ENCODE peak calls at places on chromosome 5, in six cellular contexts. G is GM20000, X is caudate nucleus, Q is OCI-LY7, L is EL, Y is GM13977. Z is an unnamed sample.

GRCh38 chr5:37641933-37642332 is 197.9 kb downstream of the GDNF start:
- DNase-seq in G (no peak), X (no peak), Q (no peak), L (no peak), Y (no peak), Z (no peak)

GRCh38 chr5:62206150-62206829 is 99.7 kb upstream of the KIF2A start:
- DNase-seq in G (no peak), X (no peak), Q (no peak), L (peak), Y (no peak), Z (peak)

GRCh38 chr5:61184708-61185107 is 22.4 kb upstream of the SMIM15 start:
- DNase-seq in G (no peak), X (no peak), Q (no peak), L (peak), Y (no peak), Z (no peak)

GRCh38 chr5:52693279-52693678 is 94.4 kb upstream of the ITGA1 start:
- DNase-seq in G (peak), X (no peak), Q (peak), L (peak), Y (peak), Z (no peak)

GRCh38 chr5:128092144-128092543 is 8.6 kb downstream of the SLC12A2 start:
- DNase-seq in G (no peak), X (no peak), Q (no peak), L (no peak), Y (no peak), Z (no peak)

GRCh38 chr5:62779010-62779422 is 200.4 kb downstream of the LRRC70 start:
- DNase-seq in G (peak), X (no peak), Q (peak), L (peak), Y (peak), Z (peak)

GRCh38 chr5:7877851-7878250 is 8.9 kb downstream of the MTRR start:
- DNase-seq in G (no peak), X (no peak), Q (no peak), L (no peak), Y (no peak), Z (no peak)

GRCh38 chr5:53200309-53200708 is 90.8 kb upstream of the MOCS2 start:
- DNase-seq in G (no peak), X (no peak), Q (peak), L (no peak), Y (no peak), Z (no peak)

GRCh38 chr5:68306361-68307014 is 90.9 kb downstream of the PIK3R1 start:
- DNase-seq in G (no peak), X (no peak), Q (no peak), L (no peak), Y (no peak), Z (no peak)

GRCh38 chr5:10513501-10514442 is 50.1 kb upstream of the ANKRD33B start:
- DNase-seq in G (no peak), X (no peak), Q (no peak), L (peak), Y (no peak), Z (peak)

GRCh38 chr5:84372066-84372700 is 12.5 kb downstream of the EDIL3 start:
- DNase-seq in G (no peak), X (no peak), Q (no peak), L (peak), Y (no peak), Z (no peak)

GRCh38 chr5:1437452-1437851 is 7.8 kb downstream of the SLC6A3 start:
- DNase-seq in G (no peak), X (no peak), Q (no peak), L (peak), Y (no peak), Z (peak)

GRCh38 chr5:147567917-147568598 is 58.2 kb upstream of the DPYSL3 start:
- DNase-seq in G (no peak), X (no peak), Q (peak), L (peak), Y (no peak), Z (peak)

GRCh38 chr5:13930721-13931246 is 13.7 kb downstream of the DNAH5 start:
- DNase-seq in G (no peak), X (no peak), Q (no peak), L (no peak), Y (no peak), Z (no peak)

GRCh38 chr5:37816331-37816730 is 23.5 kb downstream of the GDNF start:
- DNase-seq in G (no peak), X (no peak), Q (no peak), L (no peak), Y (no peak), Z (no peak)

GRCh38 chr5:93579561-93580386 is 1.2 kb downstream of the NR2F1-AS1 start:
- DNase-seq in G (peak), X (no peak), Q (no peak), L (peak), Y (peak), Z (no peak)

GRCh38 chr5:139821806-139822552 is 26.4 kb downstream of the PSD2 start:
- DNase-seq in G (no peak), X (no peak), Q (no peak), L (no peak), Y (no peak), Z (no peak)

GRCh38 chr5:3386676-3387075 is 209.0 kb upstream of the IRX1 start:
- DNase-seq in G (no peak), X (no peak), Q (no peak), L (no peak), Y (no peak), Z (no peak)

GRCh38 chr5:134114886-134115805 is 665 bp downstream of the TCF7 start:
- DNase-seq in G (peak), X (no peak), Q (peak), L (no peak), Y (peak), Z (no peak)

GRCh38 chr5:3311443-3311842 is 284.2 kb upstream of the IRX1 start:
- DNase-seq in G (no peak), X (no peak), Q (no peak), L (no peak), Y (no peak), Z (peak)

GRCh38 chr5:57955506-57955905 is 472.9 kb upstream of the ACTBL2 start:
- DNase-seq in G (no peak), X (no peak), Q (no peak), L (no peak), Y (no peak), Z (no peak)

GRCh38 chr5:143239877-143240518 is 163.5 kb downstream of the NR3C1 start:
- DNase-seq in G (no peak), X (no peak), Q (no peak), L (no peak), Y (no peak), Z (no peak)

GRCh38 chr5:44426944-44427343 is 37.7 kb upstream of the FGF10 start:
- DNase-seq in G (no peak), X (no peak), Q (no peak), L (no peak), Y (no peak), Z (no peak)

GRCh38 chr5:122738088-122738487 is 36.8 kb upstream of the SNX2 start:
- DNase-seq in G (no peak), X (no peak), Q (no peak), L (no peak), Y (no peak), Z (no peak)

GRCh38 chr5:129672006-129672405 is 75.9 kb upstream of the MINAR2 start:
- DNase-seq in G (no peak), X (no peak), Q (no peak), L (no peak), Y (no peak), Z (no peak)

GRCh38 chr5:81750308-81751008 is 439 bp downstream of the SSBP2 start:
- DNase-seq in G (peak), X (no peak), Q (peak), L (no peak), Y (peak), Z (no peak)

GRCh38 chr5:72438141-72438540 is 69.1 kb downstream of the ZNF366 start:
- DNase-seq in G (peak), X (no peak), Q (no peak), L (no peak), Y (no peak), Z (peak)

GRCh38 chr5:141211-141610 is 49.2 kb downstream of the PLEKHG4B start:
- DNase-seq in G (no peak), X (no peak), Q (no peak), L (no peak), Y (peak), Z (no peak)

GRCh38 chr5:78113689-78114088 is 180.8 kb downstream of the AP3B1 start:
- DNase-seq in G (peak), X (no peak), Q (peak), L (no peak), Y (no peak), Z (no peak)

GRCh38 chr5:177448244-177448950 is 1.8 kb downstream of the PRR7 start:
- DNase-seq in G (no peak), X (no peak), Q (peak), L (no peak), Y (no peak), Z (no peak)

GRCh38 chr5:134457801-134458200 is 46.1 kb upstream of the CDKN2AIPNL start:
- DNase-seq in G (no peak), X (no peak), Q (no peak), L (no peak), Y (no peak), Z (no peak)

GRCh38 chr5:139038618-139039305 is 159.4 kb downstream of the SIL1 start:
- DNase-seq in G (no peak), X (no peak), Q (no peak), L (no peak), Y (no peak), Z (peak)

GRCh38 chr5:131379723-131380122 is 115.9 kb downstream of the CDC42SE2 start:
- DNase-seq in G (peak), X (no peak), Q (peak), L (peak), Y (peak), Z (peak)

GRCh38 chr5:124655943-124656459 is 90.4 kb downstream of the ZNF608 start:
- DNase-seq in G (no peak), X (no peak), Q (peak), L (peak), Y (no peak), Z (peak)

GRCh38 chr5:4208537-4208936 is 612.9 kb downstream of the IRX1 start:
- DNase-seq in G (no peak), X (no peak), Q (no peak), L (no peak), Y (no peak), Z (no peak)

GRCh38 chr5:3564827-3565560 is 30.6 kb upstream of the IRX1 start:
- DNase-seq in G (no peak), X (no peak), Q (no peak), L (no peak), Y (no peak), Z (no peak)

GRCh38 chr5:14806452-14806851 is 65.1 kb downstream of the ANKH start:
- DNase-seq in G (no peak), X (no peak), Q (no peak), L (peak), Y (no peak), Z (no peak)

GRCh38 chr5:160183075-160183474 is 46.2 kb upstream of the FABP6 start:
- DNase-seq in G (no peak), X (peak), Q (no peak), L (peak), Y (no peak), Z (peak)

GRCh38 chr5:132821791-132822190 is 8.7 kb downstream of the SHROOM1 start:
- DNase-seq in G (no peak), X (peak), Q (no peak), L (no peak), Y (no peak), Z (peak)

GRCh38 chr5:140345919-140346347 is 470 bp downstream of the HBEGF start:
- DNase-seq in G (no peak), X (peak), Q (peak), L (peak), Y (no peak), Z (peak)

Z was measured in HT1080.